ENCODE peak calls at places on chromosomes 16 and 17, in nine cellular contexts. One of them, this sample, is unnamed.

GRCh38 chr17:79288950-79289349 is 214.3 kb downstream of the ENGASE start:
- DNase-seq in CD8-positive, alpha-beta T cell: no peak
- DNase-seq in IMR-90: no peak
- DNase-seq in Panc1: no peak
- DNase-seq in epithelial cell of esophagus: no peak
- DNase-seq in transverse colon: no peak
- DNase-seq in mucosa of descending colon: no peak
- DNase-seq in fibroblast of mammary gland: no peak
- DNase-seq in A549: no peak
- DNase-seq in this sample: no peak

GRCh38 chr16:84862804-84863484 is 43.2 kb downstream of the CRISPLD2 start:
- DNase-seq in CD8-positive, alpha-beta T cell: no peak
- DNase-seq in IMR-90: no peak
- DNase-seq in Panc1: no peak
- DNase-seq in epithelial cell of esophagus: no peak
- DNase-seq in transverse colon: no peak
- DNase-seq in mucosa of descending colon: no peak
- DNase-seq in fibroblast of mammary gland: no peak
- DNase-seq in A549: no peak
- DNase-seq in this sample: no peak

GRCh38 chr17:32610027-32610650 is 123.3 kb downstream of the CDK5R1 start:
- DNase-seq in CD8-positive, alpha-beta T cell: no peak
- DNase-seq in IMR-90: no peak
- DNase-seq in Panc1: no peak
- DNase-seq in epithelial cell of esophagus: no peak
- DNase-seq in transverse colon: no peak
- DNase-seq in mucosa of descending colon: no peak
- DNase-seq in fibroblast of mammary gland: no peak
- DNase-seq in A549: no peak
- DNase-seq in this sample: no peak

GRCh38 chr17:44108440-44109311 is 14.8 kb downstream of the HDAC5 start:
- DNase-seq in CD8-positive, alpha-beta T cell: no peak
- DNase-seq in IMR-90: peak
- DNase-seq in Panc1: no peak
- DNase-seq in epithelial cell of esophagus: no peak
- DNase-seq in transverse colon: peak
- DNase-seq in mucosa of descending colon: peak
- DNase-seq in fibroblast of mammary gland: peak
- DNase-seq in A549: peak
- DNase-seq in this sample: peak

GRCh38 chr16:878071-878784 is 77.7 kb upstream of the GNG13 start:
- DNase-seq in CD8-positive, alpha-beta T cell: no peak
- DNase-seq in IMR-90: peak
- DNase-seq in Panc1: no peak
- DNase-seq in epithelial cell of esophagus: no peak
- DNase-seq in transverse colon: peak
- DNase-seq in mucosa of descending colon: peak
- DNase-seq in fibroblast of mammary gland: no peak
- DNase-seq in A549: peak
- DNase-seq in this sample: no peak

GRCh38 chr17:42387221-42387657 is 1.0 kb downstream of the STAT3 start:
- DNase-seq in CD8-positive, alpha-beta T cell: no peak
- DNase-seq in IMR-90: peak
- DNase-seq in Panc1: no peak
- DNase-seq in epithelial cell of esophagus: peak
- DNase-seq in transverse colon: no peak
- DNase-seq in mucosa of descending colon: no peak
- DNase-seq in fibroblast of mammary gland: peak
- DNase-seq in A549: no peak
- DNase-seq in this sample: peak

GRCh38 chr17:5011928-5012327 is 14.2 kb downstream of the KIF1C start:
- DNase-seq in CD8-positive, alpha-beta T cell: no peak
- DNase-seq in IMR-90: peak
- DNase-seq in Panc1: no peak
- DNase-seq in epithelial cell of esophagus: peak
- DNase-seq in transverse colon: no peak
- DNase-seq in mucosa of descending colon: no peak
- DNase-seq in fibroblast of mammary gland: peak
- DNase-seq in A549: no peak
- DNase-seq in this sample: no peak

GRCh38 chr17:12958786-12959185 is 59.0 kb downstream of the ELAC2 start:
- DNase-seq in CD8-positive, alpha-beta T cell: no peak
- DNase-seq in IMR-90: peak
- DNase-seq in Panc1: no peak
- DNase-seq in epithelial cell of esophagus: no peak
- DNase-seq in transverse colon: no peak
- DNase-seq in mucosa of descending colon: no peak
- DNase-seq in fibroblast of mammary gland: peak
- DNase-seq in A549: no peak
- DNase-seq in this sample: no peak

GRCh38 chr16:57859331-57859730 is 57.0 kb upstream of the KIFC3 start:
- DNase-seq in CD8-positive, alpha-beta T cell: no peak
- DNase-seq in IMR-90: peak
- DNase-seq in Panc1: no peak
- DNase-seq in epithelial cell of esophagus: peak
- DNase-seq in transverse colon: no peak
- DNase-seq in mucosa of descending colon: no peak
- DNase-seq in fibroblast of mammary gland: peak
- DNase-seq in A549: peak
- DNase-seq in this sample: peak

GRCh38 chr17:43952351-43952723 is 1.4 kb downstream of the PYY start:
- DNase-seq in CD8-positive, alpha-beta T cell: no peak
- DNase-seq in IMR-90: no peak
- DNase-seq in Panc1: no peak
- DNase-seq in epithelial cell of esophagus: no peak
- DNase-seq in transverse colon: no peak
- DNase-seq in mucosa of descending colon: peak
- DNase-seq in fibroblast of mammary gland: no peak
- DNase-seq in A549: no peak
- DNase-seq in this sample: no peak

GRCh38 chr17:42107597-42108576 is 4.6 kb downstream of the DHX58 start:
- DNase-seq in CD8-positive, alpha-beta T cell: peak
- DNase-seq in IMR-90: peak
- DNase-seq in Panc1: no peak
- DNase-seq in epithelial cell of esophagus: peak
- DNase-seq in transverse colon: peak
- DNase-seq in mucosa of descending colon: peak
- DNase-seq in fibroblast of mammary gland: no peak
- DNase-seq in A549: peak
- DNase-seq in this sample: peak

GRCh38 chr16:2739555-2740435 is 12.6 kb upstream of the SRRM2 start:
- DNase-seq in CD8-positive, alpha-beta T cell: no peak
- DNase-seq in IMR-90: no peak
- DNase-seq in Panc1: no peak
- DNase-seq in epithelial cell of esophagus: no peak
- DNase-seq in transverse colon: no peak
- DNase-seq in mucosa of descending colon: no peak
- DNase-seq in fibroblast of mammary gland: no peak
- DNase-seq in A549: no peak
- DNase-seq in this sample: no peak

GRCh38 chr17:34892864-34893263 is 68.4 kb downstream of the CCT6B start:
- DNase-seq in CD8-positive, alpha-beta T cell: no peak
- DNase-seq in IMR-90: no peak
- DNase-seq in Panc1: no peak
- DNase-seq in epithelial cell of esophagus: no peak
- DNase-seq in transverse colon: no peak
- DNase-seq in mucosa of descending colon: no peak
- DNase-seq in fibroblast of mammary gland: no peak
- DNase-seq in A549: peak
- DNase-seq in this sample: no peak

GRCh38 chr17:54085934-54086333 is 263.2 kb downstream of the KIF2B start:
- DNase-seq in CD8-positive, alpha-beta T cell: no peak
- DNase-seq in IMR-90: no peak
- DNase-seq in Panc1: no peak
- DNase-seq in epithelial cell of esophagus: peak
- DNase-seq in transverse colon: no peak
- DNase-seq in mucosa of descending colon: no peak
- DNase-seq in fibroblast of mammary gland: no peak
- DNase-seq in A549: no peak
- DNase-seq in this sample: no peak

GRCh38 chr17:3447625-3448024 is 14.0 kb upstream of the OR1E2 start:
- DNase-seq in CD8-positive, alpha-beta T cell: no peak
- DNase-seq in IMR-90: no peak
- DNase-seq in Panc1: no peak
- DNase-seq in epithelial cell of esophagus: peak
- DNase-seq in transverse colon: no peak
- DNase-seq in mucosa of descending colon: no peak
- DNase-seq in fibroblast of mammary gland: peak
- DNase-seq in A549: peak
- DNase-seq in this sample: peak

GRCh38 chr16:247027-247426 is 12.4 kb downstream of the FAM234A start:
- DNase-seq in CD8-positive, alpha-beta T cell: no peak
- DNase-seq in IMR-90: no peak
- DNase-seq in Panc1: no peak
- DNase-seq in epithelial cell of esophagus: no peak
- DNase-seq in transverse colon: no peak
- DNase-seq in mucosa of descending colon: peak
- DNase-seq in fibroblast of mammary gland: no peak
- DNase-seq in A549: no peak
- DNase-seq in this sample: no peak

DNA sequence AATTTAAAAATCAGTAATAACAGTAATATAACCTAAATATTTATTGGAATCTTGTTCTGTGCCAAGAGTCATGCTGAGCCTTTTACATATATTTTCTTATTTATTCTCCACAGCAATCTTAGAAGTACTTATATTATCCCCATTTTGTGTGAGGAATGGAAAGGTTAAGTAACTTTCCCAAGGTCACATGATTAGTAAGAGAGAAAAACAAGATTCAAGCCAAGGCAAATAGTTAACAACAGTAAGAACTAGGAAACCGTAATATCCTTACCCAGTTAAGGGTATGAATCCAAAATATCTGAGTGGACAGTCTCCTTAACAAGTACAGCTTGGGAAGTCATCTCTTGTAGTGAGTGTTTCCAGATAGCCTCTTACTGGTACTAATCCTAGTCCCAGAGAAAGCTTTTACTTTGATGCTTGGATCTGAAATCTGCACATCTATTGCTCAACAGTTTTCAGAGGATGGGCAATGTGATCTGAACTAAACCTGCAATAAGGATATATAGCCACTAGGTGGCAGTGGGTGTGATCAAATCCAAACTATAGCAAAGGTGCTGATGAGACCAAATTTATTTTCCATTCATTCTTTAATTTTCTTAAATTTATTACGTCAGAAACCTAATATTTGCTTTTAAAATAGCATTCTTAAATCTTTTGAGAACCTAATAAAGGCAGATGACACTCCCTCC is 23.3 kb downstream of the SHISA6 start:
- DNase-seq in CD8-positive, alpha-beta T cell: no peak
- DNase-seq in IMR-90: no peak
- DNase-seq in Panc1: no peak
- DNase-seq in epithelial cell of esophagus: no peak
- DNase-seq in transverse colon: no peak
- DNase-seq in mucosa of descending colon: no peak
- DNase-seq in fibroblast of mammary gland: peak
- DNase-seq in A549: peak
- DNase-seq in this sample: no peak
- TF ChIP-seq CTCF in CD8-positive, alpha-beta T cell: no peak
- TF ChIP-seq CTCF in IMR-90: no peak
- TF ChIP-seq CTCF in Panc1: peak
- TF ChIP-seq CTCF in epithelial cell of esophagus: no peak
- TF ChIP-seq CTCF in transverse colon: no peak
- TF ChIP-seq CTCF in mucosa of descending colon: peak
- TF ChIP-seq CTCF in fibroblast of mammary gland: peak
- TF ChIP-seq CTCF in A549: peak
- TF ChIP-seq CTCF in this sample: peak

DNA sequence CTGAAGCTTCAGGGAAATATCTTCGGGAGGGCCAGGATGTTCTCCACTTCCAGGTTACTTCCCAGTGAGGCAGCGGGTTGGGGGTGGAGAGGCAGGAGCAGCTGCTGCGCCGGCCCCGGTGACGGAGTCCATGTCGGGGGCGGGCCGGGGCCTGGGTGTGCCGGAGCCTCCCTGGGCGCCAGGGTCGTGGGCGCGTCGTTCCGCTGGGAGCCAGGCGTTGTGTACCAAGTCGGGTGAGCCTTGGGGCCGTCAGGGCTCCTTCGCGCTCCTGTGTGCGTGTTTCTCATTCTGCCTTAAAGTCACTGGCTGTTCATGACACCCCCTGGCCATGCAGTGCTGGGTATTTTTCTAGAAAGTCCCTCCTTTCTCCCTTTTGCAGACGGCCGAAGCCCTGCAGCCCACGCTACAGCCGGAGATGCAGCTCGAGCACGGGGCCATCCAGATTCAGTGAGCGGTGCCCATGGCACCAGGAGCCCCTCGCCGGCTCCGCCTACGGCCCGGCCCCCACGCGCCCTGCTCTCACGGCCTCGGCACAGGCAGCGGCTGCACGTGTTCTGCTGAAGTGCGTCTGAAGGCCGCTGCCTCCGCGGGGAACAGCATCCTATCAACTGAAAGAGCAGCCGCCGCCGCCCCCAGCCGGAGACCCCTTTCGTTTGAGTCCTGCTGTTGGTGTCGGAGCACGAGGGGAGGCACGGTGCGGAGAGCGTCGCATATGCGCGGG is 125.1 kb downstream of the BANP start:
- DNase-seq in CD8-positive, alpha-beta T cell: no peak
- DNase-seq in IMR-90: no peak
- DNase-seq in Panc1: no peak
- DNase-seq in epithelial cell of esophagus: no peak
- DNase-seq in transverse colon: no peak
- DNase-seq in mucosa of descending colon: peak
- DNase-seq in fibroblast of mammary gland: no peak
- DNase-seq in A549: no peak
- DNase-seq in this sample: no peak
- H3K4me3 ChIP-seq in CD8-positive, alpha-beta T cell: no peak
- H3K4me3 ChIP-seq in IMR-90: no peak
- H3K4me3 ChIP-seq in Panc1: no peak
- H3K4me3 ChIP-seq in epithelial cell of esophagus: no peak
- H3K4me3 ChIP-seq in transverse colon: no peak
- H3K4me3 ChIP-seq in mucosa of descending colon: no peak
- H3K4me3 ChIP-seq in fibroblast of mammary gland: no peak
- H3K4me3 ChIP-seq in A549: no peak
- H3K4me3 ChIP-seq in this sample: no peak

DNA sequence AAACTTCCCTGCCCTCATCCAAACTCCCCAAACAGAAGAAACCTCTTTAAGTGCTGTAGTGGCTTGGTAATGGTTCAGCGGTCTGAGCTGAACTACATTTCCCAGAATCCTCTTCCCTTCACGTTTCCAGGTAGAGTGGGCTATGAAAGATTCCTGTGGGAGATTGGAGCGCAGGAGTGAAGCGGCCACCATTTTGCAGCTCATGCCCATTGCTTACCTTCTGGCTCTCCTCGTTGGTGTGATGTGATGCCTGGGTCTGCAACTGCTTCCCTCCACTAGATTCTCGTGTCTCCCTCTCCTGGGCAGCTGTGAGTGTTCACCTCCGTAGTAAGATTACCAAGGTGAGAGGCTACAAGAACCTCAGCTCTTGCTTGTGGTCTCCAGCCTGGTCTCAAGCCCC is 82.1 kb downstream of the GPR139 start:
- DNase-seq in CD8-positive, alpha-beta T cell: no peak
- DNase-seq in IMR-90: no peak
- DNase-seq in Panc1: no peak
- DNase-seq in epithelial cell of esophagus: no peak
- DNase-seq in transverse colon: no peak
- DNase-seq in mucosa of descending colon: no peak
- DNase-seq in fibroblast of mammary gland: no peak
- DNase-seq in A549: no peak
- DNase-seq in this sample: no peak
- TF ChIP-seq CTCF in CD8-positive, alpha-beta T cell: no peak
- TF ChIP-seq CTCF in IMR-90: no peak
- TF ChIP-seq CTCF in Panc1: peak
- TF ChIP-seq CTCF in epithelial cell of esophagus: no peak
- TF ChIP-seq CTCF in transverse colon: no peak
- TF ChIP-seq CTCF in mucosa of descending colon: no peak
- TF ChIP-seq CTCF in fibroblast of mammary gland: no peak
- TF ChIP-seq CTCF in A549: no peak
- TF ChIP-seq CTCF in this sample: no peak

GRCh38 chr16:17381784-17382183 is 89.0 kb downstream of the XYLT1 start:
- DNase-seq in CD8-positive, alpha-beta T cell: no peak
- DNase-seq in IMR-90: no peak
- DNase-seq in Panc1: no peak
- DNase-seq in epithelial cell of esophagus: no peak
- DNase-seq in transverse colon: no peak
- DNase-seq in mucosa of descending colon: no peak
- DNase-seq in fibroblast of mammary gland: no peak
- DNase-seq in A549: no peak
- DNase-seq in this sample: no peak
- H3K4me3 ChIP-seq in CD8-positive, alpha-beta T cell: no peak
- H3K4me3 ChIP-seq in IMR-90: no peak
- H3K4me3 ChIP-seq in Panc1: no peak
- H3K4me3 ChIP-seq in epithelial cell of esophagus: no peak
- H3K4me3 ChIP-seq in transverse colon: no peak
- H3K4me3 ChIP-seq in mucosa of descending colon: no peak
- H3K4me3 ChIP-seq in fibroblast of mammary gland: no peak
- H3K4me3 ChIP-seq in A549: no peak
- H3K4me3 ChIP-seq in this sample: no peak

This sample was measured in fibroblast of villous mesenchyme.